ENCODE peak calls at places on chromosomes 7 and 10, in seven cellular contexts. N is erythroblast, L is gastrocnemius medialis, Q is adrenal gland, X is suprapubic skin, S is GM12892, V is ovary. H is an unnamed sample.

GRCh38 chr7:95501261-95501816 is 15.6 kb downstream of the ASB4 start:
- DNase-seq in N (no peak), L (no peak), Q (no peak), X (no peak), S (no peak), V (no peak), H (no peak)

GRCh38 chr7:3922175-3922635 is 621.2 kb downstream of the SDK1 start:
- DNase-seq in N (peak), L (peak), Q (no peak), X (no peak), S (no peak), V (no peak), H (peak)

GRCh38 chr7:83957333-83957732 is 237.3 kb downstream of the SEMA3A start:
- DNase-seq in N (no peak), L (no peak), Q (no peak), X (no peak), S (no peak), V (no peak), H (no peak)

GRCh38 chr10:52539463-52539862 is 225.4 kb downstream of the DKK1 start:
- DNase-seq in N (no peak), L (no peak), Q (no peak), X (no peak), S (no peak), V (no peak), H (no peak)

GRCh38 chr7:73742753-73743641 is 4.4 kb upstream of the ABHD11 start:
- DNase-seq in N (no peak), L (no peak), Q (peak), X (peak), S (no peak), V (peak), H (no peak)

GRCh38 chr10:113523628-113524027 is 29.2 kb upstream of the HABP2 start:
- DNase-seq in N (no peak), L (no peak), Q (no peak), X (no peak), S (no peak), V (no peak), H (no peak)

GRCh38 chr7:11847336-11847735 is 15.3 kb upstream of the THSD7A start:
- DNase-seq in N (no peak), L (no peak), Q (no peak), X (no peak), S (no peak), V (no peak), H (no peak)

GRCh38 chr7:145050415-145050814 is 214.6 kb upstream of the TPK1 start:
- DNase-seq in N (no peak), L (no peak), Q (no peak), X (no peak), S (no peak), V (no peak), H (no peak)

GRCh38 chr7:148265896-148266295 is 324.7 kb upstream of the C7orf33 start:
- DNase-seq in N (no peak), L (no peak), Q (no peak), X (no peak), S (no peak), V (no peak), H (no peak)

GRCh38 chr10:68223535-68224165 is 8.3 kb downstream of the ATOH7 start:
- DNase-seq in N (no peak), L (no peak), Q (no peak), X (no peak), S (no peak), V (no peak), H (no peak)

GRCh38 chr10:118045842-118046490 is 775 bp downstream of the RAB11FIP2 start:
- DNase-seq in N (peak), L (peak), Q (peak), X (peak), S (peak), V (no peak), H (peak)

GRCh38 chr10:33211123-33211878 is 123.2 kb downstream of the NRP1 start:
- DNase-seq in N (no peak), L (peak), Q (no peak), X (no peak), S (no peak), V (peak), H (no peak)

GRCh38 chr10:83078645-83079044 is 1060.7 kb upstream of the GHITM start:
- DNase-seq in N (no peak), L (no peak), Q (no peak), X (no peak), S (no peak), V (no peak), H (no peak)

GRCh38 chr10:4254101-4254994 is 469.3 kb upstream of the KLF6 start:
- DNase-seq in N (no peak), L (no peak), Q (no peak), X (no peak), S (no peak), V (no peak), H (no peak)

GRCh38 chr10:34655286-34656170 is 159.6 kb downstream of the PARD3 start:
- DNase-seq in N (peak), L (no peak), Q (peak), X (no peak), S (no peak), V (no peak), H (peak)

GRCh38 chr7:31464601-31465000 is 49.3 kb upstream of the ITPRID1 start:
- DNase-seq in N (no peak), L (no peak), Q (no peak), X (no peak), S (no peak), V (no peak), H (no peak)

DNA sequence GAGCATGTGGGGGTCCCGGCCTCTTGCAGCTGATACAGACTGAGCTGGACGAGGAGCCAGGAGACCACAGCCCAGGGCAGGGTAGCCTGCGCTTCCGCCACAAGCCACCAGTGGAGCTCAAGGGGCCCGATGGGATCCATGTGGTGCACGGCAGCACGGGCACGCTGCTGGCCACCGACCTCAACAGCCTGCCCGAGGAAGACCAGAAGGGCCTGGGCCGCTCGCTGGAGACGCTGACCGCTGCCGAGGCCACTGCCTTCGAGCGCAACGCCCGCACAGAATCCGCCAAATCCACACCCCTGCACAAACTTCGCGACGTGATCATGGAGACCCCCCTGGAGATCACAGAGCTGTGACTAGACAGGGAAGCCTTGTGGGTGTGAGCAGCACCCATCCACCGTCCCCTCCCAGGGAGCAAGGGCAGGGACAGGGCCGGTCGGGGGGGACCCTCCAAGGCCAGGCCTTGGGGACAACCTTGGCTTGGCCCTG is 36.1 kb downstream of the PSAP start:
- DNase-seq in N (no peak), L (no peak), Q (no peak), X (no peak), S (no peak), V (no peak), H (no peak)
- TF ChIP-seq POLR2A in N (no peak), L (no peak), Q (no peak), X (no peak), S (peak), V (no peak), H (no peak)

DNA sequence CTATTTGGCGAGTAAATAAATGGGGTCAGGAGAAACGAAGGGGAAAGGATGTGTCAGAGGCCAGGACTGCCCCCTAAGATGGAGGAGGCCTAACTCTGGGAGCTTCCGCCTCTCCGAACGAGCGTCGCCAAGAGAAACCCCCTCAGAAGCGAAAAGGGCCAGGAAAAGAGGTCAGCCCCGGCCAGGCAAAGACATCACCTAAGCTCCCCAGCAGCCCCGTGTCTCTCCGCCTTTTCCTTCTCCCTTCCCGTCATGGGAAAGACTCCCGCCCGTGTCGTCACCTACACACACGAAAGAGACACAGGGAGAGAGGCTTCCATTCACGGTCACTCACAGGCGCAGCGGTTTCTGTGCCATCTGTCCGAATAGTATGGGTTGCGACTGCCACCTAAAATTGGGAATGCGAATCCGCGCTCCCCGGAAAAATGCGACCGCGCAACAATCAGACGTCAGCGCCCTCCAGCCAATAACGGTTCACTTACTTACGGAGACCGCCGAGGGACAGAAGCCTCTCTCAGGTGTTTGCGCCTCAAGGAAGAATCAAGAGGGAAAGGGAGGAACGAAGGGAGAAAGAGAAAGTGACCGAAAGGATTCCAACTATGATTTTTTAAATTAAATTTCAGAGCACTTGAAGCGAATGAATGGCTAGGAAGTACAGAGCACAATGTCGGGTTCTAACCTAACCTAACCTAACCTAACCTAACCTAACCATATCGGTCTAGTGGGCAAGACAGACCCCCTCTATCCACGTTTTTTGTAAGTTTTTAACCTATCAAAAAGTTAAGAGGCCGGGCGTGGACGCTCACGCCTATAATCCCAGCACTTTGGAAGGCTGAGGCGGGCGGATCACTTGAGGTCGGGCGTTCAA is at the start of gene CWF19L1:
- DNase-seq in N (peak), L (peak), Q (peak), X (peak), S (peak), V (peak), H (peak)
- TF ChIP-seq POLR2A in N (peak), L (peak), Q (peak), X (no peak), S (peak), V (peak), H (peak)

GRCh38 chr10:88507380-88507779 is 75.7 kb downstream of the RNLS start:
- DNase-seq in N (no peak), L (no peak), Q (no peak), X (no peak), S (no peak), V (no peak), H (no peak)

GRCh38 chr10:88508054-88508453 is 75.1 kb downstream of the RNLS start:
- DNase-seq in N (no peak), L (no peak), Q (no peak), X (no peak), S (no peak), V (no peak), H (no peak)

GRCh38 chr10:88505265-88505664 is 77.9 kb downstream of the RNLS start:
- DNase-seq in N (no peak), L (no peak), Q (no peak), X (no peak), S (no peak), V (no peak), H (no peak)

GRCh38 chr10:88500656-88501055 is 82.5 kb downstream of the RNLS start:
- DNase-seq in N (no peak), L (no peak), Q (no peak), X (no peak), S (no peak), V (no peak), H (no peak)

DNA sequence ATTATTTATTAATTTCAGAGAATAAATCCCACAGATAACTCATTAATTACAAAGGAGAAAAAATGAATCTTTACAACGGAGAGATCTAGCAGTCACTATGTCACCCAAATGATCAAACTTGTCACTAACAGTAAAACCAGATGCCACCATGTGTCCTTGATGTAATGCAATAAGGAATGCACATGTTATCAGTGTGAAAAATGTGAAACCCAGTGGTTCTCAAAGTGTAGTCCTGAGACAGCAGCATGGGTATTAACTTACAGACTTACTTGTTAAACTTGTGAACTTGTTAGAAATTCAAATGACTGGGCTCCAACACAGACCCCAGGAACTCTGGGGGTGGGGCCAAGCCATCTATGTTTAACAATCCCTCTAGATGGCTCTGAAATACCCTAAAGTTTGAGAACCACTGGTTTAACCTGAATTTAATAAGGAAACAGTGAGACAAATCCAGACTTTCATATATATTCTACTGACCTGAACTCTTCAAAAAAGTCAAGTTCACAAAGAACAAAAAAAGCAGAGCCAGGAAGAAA is 77.4 kb downstream of the RNLS start:
- DNase-seq in N (no peak), L (no peak), Q (no peak), X (no peak), S (no peak), V (no peak), H (no peak)
- TF ChIP-seq POLR2A in N (no peak), L (no peak), Q (no peak), X (no peak), S (no peak), V (no peak), H (no peak)

GRCh38 chr7:44982535-44982923 is 3.7 kb upstream of the MYO1G start:
- DNase-seq in N (no peak), L (no peak), Q (no peak), X (no peak), S (no peak), V (no peak), H (no peak)
- TF ChIP-seq POLR2A in N (no peak), L (no peak), Q (no peak), X (no peak), S (peak), V (no peak), H (no peak)

GRCh38 chr7:92178928-92179373 is at the start of gene LRRD1:
- DNase-seq in N (peak), L (peak), Q (peak), X (peak), S (peak), V (peak), H (peak)
- TF ChIP-seq POLR2A in N (no peak), L (no peak), Q (peak), X (no peak), S (no peak), V (no peak), H (peak)

H was measured in H54.